ENCODE peak calls at places on chromosomes 1 and 21, in four cellular contexts. I is heart left ventricle, H is H9, T is right atrium auricular region. U is an unnamed sample.

GRCh38 chr1:43441894-43442632 is 11.7 kb downstream of the HYI start:
- DNase-seq in T (no peak), I (no peak), H (peak; percentile 21), U (peak; percentile 48)

GRCh38 chr1:206930210-206930798 is 8.6 kb upstream of the FCMR start:
- DNase-seq in T (no peak), H (no peak), I (no peak), U (no peak)

GRCh38 chr1:153635872-153636271 is 2.0 kb downstream of the CHTOP start:
- DNase-seq in H (no peak), T (no peak), I (no peak), U (no peak)

GRCh38 chr1:12099610-12100009 is 36.5 kb downstream of the TNFRSF8 start:
- DNase-seq in T (no peak), H (no peak), I (no peak), U (no peak)

GRCh38 chr1:62508187-62508758 is 71.4 kb downstream of the USP1 start:
- DNase-seq in T (no peak), H (no peak), I (no peak), U (no peak)

GRCh38 chr1:114956570-114956969 is 73.1 kb upstream of the TSHB start:
- DNase-seq in H (peak; percentile 66), T (no peak), I (no peak), U (no peak)

GRCh38 chr1:24955161-24955560 is 25.1 kb upstream of the RUNX3 start:
- DNase-seq in H (no peak), T (no peak), I (no peak), U (no peak)

GRCh38 chr1:197444754-197445153 is 176.7 kb downstream of the CRB1 start:
- DNase-seq in T (no peak), H (no peak), I (no peak), U (no peak)

GRCh38 chr21:34762761-34763160 is 94.0 kb downstream of the CLIC6 start:
- DNase-seq in I (no peak), H (no peak), T (no peak), U (no peak)

GRCh38 chr21:45323487-45324380 is 36.0 kb upstream of the POFUT2 start:
- DNase-seq in I (no peak), H (no peak), T (no peak), U (peak; percentile 57)

GRCh38 chr1:167510244-167510643 is 8.1 kb downstream of the CD247 start:
- DNase-seq in H (no peak), T (no peak), I (no peak), U (no peak)

GRCh38 chr1:199954701-199955100 is 72.8 kb upstream of the NR5A2 start:
- DNase-seq in H (peak; percentile 84), I (no peak), T (no peak), U (no peak)

GRCh38 chr1:107378602-107379265 is 237.9 kb downstream of the NTNG1 start:
- DNase-seq in H (no peak), I (no peak), T (no peak), U (no peak)

GRCh38 chr1:84774674-84775548 is 84.7 kb upstream of the SSX2IP start:
- DNase-seq in H (peak; percentile 75), T (no peak), I (no peak), U (no peak)

GRCh38 chr1:181117648-181118449 is 29.3 kb downstream of the IER5 start:
- DNase-seq in T (no peak), H (no peak), I (no peak), U (no peak)

GRCh38 chr1:187691439-187691838 is 862.7 kb downstream of the PLA2G4A start:
- DNase-seq in H (no peak), I (no peak), T (no peak), U (no peak)

GRCh38 chr1:206717237-206717989 is 32.7 kb downstream of the MAPKAPK2 start:
- DNase-seq in I (no peak), H (no peak), T (no peak), U (peak; percentile 34)

GRCh38 chr1:35640380-35641232 is 720 bp downstream of the PSMB2 start:
- DNase-seq in H (no peak), I (no peak), T (no peak), U (no peak)

GRCh38 chr1:145977486-145978476 is 13.3 kb downstream of the POLR3GL start:
- DNase-seq in H (peak; percentile 79), I (peak; percentile 76), T (peak; percentile 87), U (peak; percentile 84)

GRCh38 chr1:85654066-85654782 is 54.0 kb downstream of the ZNHIT6 start:
- DNase-seq in I (no peak), T (no peak), H (no peak), U (no peak)

GRCh38 chr1:168135116-168135981 is 1.4 kb downstream of the GPR161 start:
- DNase-seq in T (no peak), I (no peak), H (peak; percentile 39), U (no peak)

GRCh38 chr1:116290085-116290670 is 82.9 kb upstream of the ATP1A1 start:
- DNase-seq in T (no peak), I (no peak), H (no peak), U (no peak)

GRCh38 chr1:230572121-230573083 is 69.9 kb upstream of the COG2 start:
- DNase-seq in I (no peak), T (no peak), H (no peak), U (no peak)

GRCh38 chr1:85134583-85135455 is 66.0 kb downstream of the SYDE2 start:
- DNase-seq in I (no peak), T (no peak), H (no peak), U (no peak)

GRCh38 chr1:160781129-160781808 is 14.7 kb upstream of the LY9 start:
- DNase-seq in I (no peak), T (no peak), H (no peak), U (no peak)

GRCh38 chr1:48817505-48818114 is 40.9 kb upstream of the BEND5 start:
- DNase-seq in H (peak; percentile 80), T (peak; percentile 60), I (peak; percentile 32), U (peak; percentile 60)

GRCh38 chr1:179251675-179252074 is 22.2 kb upstream of the ABL2 start:
- DNase-seq in T (no peak), H (no peak), I (no peak), U (no peak)

GRCh38 chr1:99814373-99814900 is 35.7 kb upstream of the AGL start:
- DNase-seq in H (no peak), T (no peak), I (no peak), U (no peak)

GRCh38 chr21:29164330-29164942 is 34.0 kb downstream of the MAP3K7CL start:
- DNase-seq in I (no peak), H (no peak), T (no peak), U (no peak)
- H3K27ac ChIP-seq in I (no peak overlapping the region), H (no peak overlapping the region), T (peak overlapping the region; percentile 77), U (no peak overlapping the region)

GRCh38 chr1:227356582-227357228 is 38.4 kb upstream of the CDC42BPA start:
- DNase-seq in H (peak; percentile 93), I (no peak), T (no peak), U (no peak)

GRCh38 chr1:227353186-227353585 is 34.9 kb upstream of the CDC42BPA start:
- DNase-seq in T (no peak), H (no peak), I (no peak), U (no peak)

GRCh38 chr1:227355542-227356270 is 37.4 kb upstream of the CDC42BPA start:
- DNase-seq in I (no peak), T (no peak), H (no peak), U (no peak)

GRCh38 chr1:227351443-227351842 is 33.2 kb upstream of the CDC42BPA start:
- DNase-seq in H (no peak), T (no peak), I (peak; percentile 16), U (no peak)
- H3K27ac ChIP-seq in H (no peak overlapping the region), T (no peak overlapping the region), I (no peak overlapping the region), U (no peak overlapping the region)

GRCh38 chr1:236039736-236040670 is 24.9 kb downstream of the NID1 start:
- DNase-seq in I (peak; percentile 45), H (no peak), T (peak; percentile 69), U (no peak)
- H3K27ac ChIP-seq in I (peak overlapping the region; percentile 72), H (no peak overlapping the region), T (peak overlapping the region; percentile 51), U (no peak overlapping the region)

GRCh38 chr1:53050310-53050709 is 11.7 kb upstream of the PODN start:
- DNase-seq in H (no peak), T (no peak), I (no peak), U (no peak)

GRCh38 chr1:53048345-53048737 is 13.7 kb upstream of the PODN start:
- DNase-seq in T (no peak), H (no peak), I (no peak), U (no peak)

GRCh38 chr1:53049574-53049967 is 12.4 kb upstream of the PODN start:
- DNase-seq in I (no peak), T (no peak), H (no peak), U (no peak)

GRCh38 chr1:53047737-53048344 is 14.2 kb upstream of the PODN start:
- DNase-seq in I (no peak), H (no peak), T (no peak), U (no peak)

DNA sequence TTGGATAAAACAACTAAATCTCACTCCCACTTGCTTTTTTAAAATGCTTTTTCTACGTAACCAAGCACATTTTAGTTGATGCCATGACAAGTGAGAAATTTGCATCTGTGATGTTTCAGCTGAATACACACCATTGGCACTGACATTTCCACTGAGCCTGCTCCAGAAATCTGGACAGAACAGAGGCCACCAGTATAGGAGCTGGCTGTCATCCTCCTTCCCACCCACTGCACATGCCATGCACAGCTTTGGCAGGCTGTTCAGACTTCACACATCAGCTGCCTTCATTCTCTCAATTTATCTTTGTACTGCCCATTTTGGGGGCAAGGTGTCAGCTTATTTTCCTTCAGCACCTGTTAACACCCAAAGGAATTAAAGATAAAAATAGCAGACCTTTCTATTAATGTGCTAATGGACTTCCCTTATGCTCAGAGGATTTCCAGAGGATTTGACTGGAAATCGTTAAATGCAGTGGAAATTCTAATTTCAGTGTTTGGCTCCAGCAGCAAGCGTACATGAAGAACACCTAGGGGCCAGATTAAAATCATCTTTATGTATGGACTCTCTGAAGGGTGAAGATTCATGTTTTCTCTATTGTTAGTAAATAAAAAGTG is 12.9 kb upstream of the PODN start:
- DNase-seq in H (no peak), I (peak; percentile 42), T (no peak), U (no peak)
- H3K27ac ChIP-seq in H (no peak overlapping the region), I (peak overlapping the region; percentile 60), T (peak overlapping the region; percentile 76), U (no peak overlapping the region)

DNA sequence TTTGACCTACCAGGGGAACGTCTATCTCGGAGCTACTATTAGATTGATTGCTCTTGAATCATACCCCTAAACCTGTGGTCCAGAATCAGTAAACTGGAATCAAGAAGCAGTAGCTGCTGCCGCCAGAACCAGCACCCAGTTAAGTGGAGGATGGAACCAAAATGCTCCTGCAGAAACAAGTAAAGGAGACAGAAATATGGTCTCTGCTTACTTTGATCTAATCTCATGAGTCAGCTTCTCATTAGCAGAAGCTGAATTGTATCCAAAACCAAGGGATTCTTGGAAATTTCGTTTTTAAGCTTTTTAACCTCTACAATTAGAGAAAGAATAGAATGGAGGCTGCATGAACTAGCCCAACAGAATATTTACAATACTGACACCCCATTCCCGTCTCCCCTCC is 42.6 kb upstream of the PIGV start:
- DNase-seq in I (no peak), T (no peak), H (no peak), U (no peak)
- H3K27ac ChIP-seq in I (peak overlapping the region; percentile 85), T (peak overlapping the region; percentile 80), H (no peak overlapping the region), U (no peak overlapping the region)